ENCODE peak calls at places on chromosomes 3 and 15, in seven cellular contexts. W is activated CD8-positive, alpha-beta memory T cell treated with anti-CD3 and anti-CD28 coated beads, Interleukin-2, amount 50 U/mL, for 48 hours; G is GF-D8; M is sciatic nerve; R is GM03348; Y is caudate nucleus; T is activated CD8-positive, alpha-beta T cell treated with anti-CD3 and anti-CD28 coated beads for 36 hours. Z is an unnamed sample.

GRCh38 chr3:8493744-8494143 is 7.9 kb upstream of the LMCD1 start:
- DNase-seq in T (no peak), R (no peak), G (no peak), W (no peak), Y (no peak), M (no peak), Z (no peak)

GRCh38 chr3:111732248-111732879 is 126.7 kb upstream of the PHLDB2 start:
- DNase-seq in M (no peak), G (no peak), T (no peak), Y (no peak), W (no peak), R (no peak), Z (no peak)

GRCh38 chr3:53730565-53730964 is 115.7 kb downstream of the CHDH start:
- DNase-seq in M (no peak), W (no peak), Y (no peak), G (no peak), R (peak), T (no peak), Z (no peak)

GRCh38 chr3:100106531-100107155 is 7.7 kb downstream of the FILIP1L start:
- DNase-seq in T (no peak), Y (no peak), R (no peak), W (no peak), M (no peak), G (no peak), Z (no peak)

GRCh38 chr15:41930221-41930866 is 36.5 kb upstream of the SPTBN5 start:
- DNase-seq in M (no peak), Y (no peak), W (no peak), R (peak), G (no peak), T (no peak), Z (no peak)

GRCh38 chr3:106570426-106570825 is 701.6 kb upstream of the CBLB start:
- DNase-seq in W (no peak), G (no peak), Y (no peak), T (no peak), M (no peak), R (no peak), Z (no peak)

GRCh38 chr15:75578948-75579908 is at the start of gene PTPN9:
- DNase-seq in G (peak), R (peak), T (peak), W (peak), Y (peak), M (peak), Z (no peak)

GRCh38 chr15:64070965-64071851 is 22.4 kb downstream of the CIAO2A start:
- DNase-seq in M (peak), Y (no peak), R (peak), W (no peak), T (no peak), G (no peak), Z (no peak)

GRCh38 chr15:41827290-41827879 is 507 bp upstream of the JMJD7 start:
- DNase-seq in W (no peak), Y (peak), M (no peak), G (no peak), T (peak), R (no peak), Z (no peak)

GRCh38 chr3:177283983-177284382 is 86.7 kb upstream of the TBL1XR1 start:
- DNase-seq in W (peak), G (no peak), T (no peak), M (no peak), Y (no peak), R (no peak), Z (no peak)

GRCh38 chr15:50190166-50190570 is 8.2 kb downstream of the SLC27A2 start:
- DNase-seq in Y (no peak), G (no peak), R (no peak), M (no peak), W (no peak), T (no peak), Z (no peak)

GRCh38 chr15:99566157-99566900 is 545 bp downstream of the MEF2A start:
- DNase-seq in R (peak), G (no peak), Y (peak), T (peak), W (peak), M (no peak), Z (no peak)

GRCh38 chr15:90780916-90781315 is 63.8 kb downstream of the BLM start:
- DNase-seq in W (no peak), M (no peak), G (peak), Y (no peak), T (peak), R (no peak), Z (no peak)

GRCh38 chr3:76039431-76039830 is 254.1 kb upstream of the ZNF717 start:
- DNase-seq in G (no peak), M (no peak), W (no peak), Y (no peak), R (no peak), T (no peak), Z (no peak)

GRCh38 chr15:85588657-85589056 is 206.1 kb downstream of the KLHL25 start:
- DNase-seq in W (no peak), G (no peak), M (no peak), R (peak), Y (no peak), T (no peak), Z (no peak)

GRCh38 chr15:77040673-77041072 is 30.2 kb downstream of the TSPAN3 start:
- DNase-seq in W (no peak), Y (peak), M (no peak), R (no peak), T (no peak), G (no peak), Z (no peak)

GRCh38 chr15:52351206-52351907 is 55.8 kb upstream of the MYO5C start:
- DNase-seq in T (no peak), M (no peak), R (peak), G (no peak), Y (no peak), W (no peak), Z (no peak)

GRCh38 chr3:113662824-113663223 is 33.6 kb downstream of the USF3 start:
- DNase-seq in G (no peak), M (no peak), Y (no peak), R (no peak), W (no peak), T (no peak), Z (no peak)

Z was measured in chondrocyte.